ENCODE peak calls at places on chromosomes 3 and 15, in ten cellular contexts. Y, Q, S, I, F, T, J, M, Z and P are unnamed samples.
A peak's percentile ranks its signal among the peaks of the same experiment; 100 is the strongest.

GRCh38 chr3:19644405-19644804 is 289.6 kb downstream of the EFHB start:
- DNase-seq in Z (no peak), T (no peak), M (no peak), F (no peak), S (no peak), Q (no peak), I (no peak), J (no peak), Y (no peak), P (no peak)

GRCh38 chr3:42503251-42503924 is 945 bp downstream of the VIPR1 start:
- DNase-seq in T (peak; percentile 35), I (no peak), Y (peak; percentile 18), F (no peak), J (no peak), M (no peak), S (peak; percentile 6), Q (no peak), Z (no peak), P (peak; percentile 1)

GRCh38 chr15:67013696-67014095 is 51.7 kb upstream of the SMAD3 start:
- DNase-seq in J (peak; percentile 94), Q (no peak), Z (peak; percentile 75), T (peak; percentile 80), F (no peak), M (peak; percentile 72), I (no peak), Y (no peak), S (no peak), P (peak; percentile 56)

GRCh38 chr3:64224826-64225606 is at the start of gene PRICKLE2:
- DNase-seq in M (peak; percentile 89), T (peak; percentile 85), F (peak; percentile 90), J (peak; percentile 92), Y (peak; percentile 46), S (peak; percentile 33), Q (no peak), Z (peak; percentile 92), I (peak; percentile 86), P (peak; percentile 89)

GRCh38 chr3:46717447-46718231 is at the start of gene PRSS50:
- DNase-seq in S (no peak), I (peak; percentile 64), J (no peak), F (no peak), Q (no peak), T (peak; percentile 88), Y (no peak), M (peak; percentile 16), Z (peak; percentile 16), P (no peak)

GRCh38 chr3:14633819-14634424 is 17.6 kb upstream of the CCDC174 start:
- DNase-seq in J (peak; percentile 49), S (peak; percentile 26), Z (peak; percentile 76), Q (peak; percentile 34), F (peak; percentile 83), Y (peak; percentile 68), M (peak; percentile 85), T (peak; percentile 75), I (no peak), P (peak; percentile 32)

GRCh38 chr15:38253448-38253847 is 812 bp downstream of the SPRED1 start:
- DNase-seq in M (peak; percentile 77), I (no peak), S (no peak), T (no peak), Y (no peak), Z (peak; percentile 42), F (peak; percentile 51), J (peak; percentile 91), Q (no peak), P (no peak)

GRCh38 chr15:76217029-76217866 is 94.0 kb downstream of the ETFA start:
- DNase-seq in Q (no peak), Y (no peak), M (peak; percentile 66), F (peak; percentile 38), S (no peak), Z (no peak), T (no peak), J (peak; percentile 86), I (no peak), P (no peak)

GRCh38 chr3:50316657-50317242 is 5.8 kb downstream of the HYAL2 start:
- DNase-seq in S (no peak), I (no peak), F (peak; percentile 73), Y (peak; percentile 90), J (peak; percentile 79), Q (peak; percentile 46), T (peak; percentile 84), M (no peak), Z (no peak), P (no peak)

GRCh38 chr3:49666592-49666991 is 7.6 kb upstream of the APEH start:
- DNase-seq in Y (no peak), J (no peak), Z (no peak), T (peak; percentile 61), F (no peak), Q (no peak), I (no peak), S (no peak), M (peak; percentile 53), P (no peak)

GRCh38 chr3:165078293-165078692 is at the start of gene SI:
- DNase-seq in T (no peak), I (no peak), M (no peak), F (no peak), Q (no peak), J (no peak), S (no peak), Y (no peak), Z (no peak), P (no peak)
- H3K4me1 ChIP-seq in T (no peaks in the 10 kb centered on the region), I (no peaks in the 10 kb centered on the region), M (no peaks in the 10 kb centered on the region), F (no peaks in the 10 kb centered on the region), Q (no peaks in the 10 kb centered on the region), J (no peaks in the 10 kb centered on the region), S (no peaks in the 10 kb centered on the region), Y (peaks cover 5% of the 10 kb centered on the region), Z (no peaks in the 10 kb centered on the region), P (no peaks in the 10 kb centered on the region)

DNA sequence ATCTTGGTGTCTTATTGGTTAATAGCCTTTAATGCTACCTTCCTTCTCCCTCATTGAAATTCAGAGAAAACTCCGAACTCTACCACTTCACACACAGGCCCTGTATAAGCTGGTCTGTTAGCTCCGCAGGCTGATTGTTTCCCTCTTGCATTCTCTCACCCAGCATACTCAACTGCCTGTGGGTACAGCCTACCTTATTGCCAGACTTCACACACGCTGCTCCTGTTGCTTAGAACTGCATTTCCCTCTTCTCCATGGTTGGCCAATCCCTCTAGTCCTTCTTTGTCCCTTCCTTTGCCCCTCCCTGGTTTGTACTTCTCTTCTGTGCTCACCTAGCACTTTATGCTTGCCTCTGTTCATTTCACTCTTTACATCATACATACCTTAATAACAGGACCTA is 92.9 kb upstream of the PRTG start:
- DNase-seq in M (no peak), Z (no peak), I (no peak), Q (no peak), S (no peak), Y (no peak), J (no peak), T (no peak), F (no peak), P (no peak)
- H3K4me1 ChIP-seq in M (no peaks in the 10 kb centered on the region), Z (peaks cover 9% of the 10 kb centered on the region), I (no peaks in the 10 kb centered on the region), Q (no peaks in the 10 kb centered on the region), S (no peaks in the 10 kb centered on the region), Y (no peaks in the 10 kb centered on the region), J (no peaks in the 10 kb centered on the region), T (no peaks in the 10 kb centered on the region), F (no peaks in the 10 kb centered on the region), P (no peaks in the 10 kb centered on the region)

DNA sequence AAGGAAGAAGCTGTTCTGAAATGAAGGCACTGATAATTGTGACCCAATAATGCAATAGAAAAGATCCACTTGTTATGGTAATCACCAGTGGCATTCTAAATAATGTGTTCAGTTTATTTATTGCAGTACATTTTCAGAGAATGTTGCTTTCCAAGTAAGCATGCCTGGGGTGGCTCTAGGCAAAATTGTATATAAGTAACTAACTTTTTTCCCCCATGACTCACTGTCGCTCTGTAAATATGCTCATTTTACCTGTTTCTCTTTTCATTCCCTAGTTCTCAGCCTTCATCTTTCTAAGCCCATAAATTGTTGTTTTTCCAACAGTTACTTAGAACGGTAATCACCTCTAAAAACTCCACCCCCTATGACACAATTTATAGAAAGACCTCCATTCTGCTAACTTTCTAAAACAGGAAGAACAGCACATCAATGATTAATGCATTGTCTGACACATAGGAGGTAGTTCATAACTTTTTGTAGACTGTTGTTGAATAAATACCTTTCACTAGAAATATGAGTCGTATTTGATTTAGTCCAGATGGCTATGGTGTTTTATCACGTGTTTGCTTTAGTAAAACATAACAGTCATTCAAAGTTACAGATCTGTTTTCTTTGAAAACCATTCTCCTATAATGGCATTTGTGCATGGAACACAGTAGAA is 143.1 kb downstream of the LSAMP start:
- DNase-seq in F (no peak), M (peak; percentile 18), T (no peak), Z (no peak), J (peak; percentile 41), Y (no peak), I (no peak), S (no peak), Q (no peak), P (no peak)
- H3K4me1 ChIP-seq in F (no peaks in the 10 kb centered on the region), M (no peaks in the 10 kb centered on the region), T (no peaks in the 10 kb centered on the region), Z (peaks cover 16% of the 10 kb centered on the region), J (no peaks in the 10 kb centered on the region), Y (no peaks in the 10 kb centered on the region), I (no peaks in the 10 kb centered on the region), S (no peaks in the 10 kb centered on the region), Q (no peaks in the 10 kb centered on the region), P (no peaks in the 10 kb centered on the region)

GRCh38 chr3:32435911-32436815 is 44.5 kb downstream of the CMTM7 start:
- DNase-seq in Y (no peak), M (no peak), S (no peak), Q (no peak), Z (no peak), J (no peak), F (no peak), T (no peak), I (no peak), P (no peak)

GRCh38 chr3:32440481-32441350 is 49.1 kb downstream of the CMTM7 start:
- DNase-seq in S (no peak), J (peak; percentile 70), T (no peak), Q (no peak), I (no peak), Y (no peak), M (no peak), F (no peak), Z (no peak), P (no peak)

GRCh38 chr3:32438596-32439344 is 47.1 kb downstream of the CMTM7 start:
- DNase-seq in Y (no peak), T (no peak), S (no peak), Z (no peak), J (peak; percentile 40), F (no peak), I (no peak), Q (no peak), M (peak; percentile 38), P (no peak)

GRCh38 chr3:32436816-32437189 is 45.1 kb downstream of the CMTM7 start:
- DNase-seq in Q (no peak), Y (no peak), Z (no peak), T (no peak), M (no peak), S (no peak), F (no peak), I (no peak), J (no peak), P (no peak)

GRCh38 chr3:32437898-32438297 is 46.2 kb downstream of the CMTM7 start:
- DNase-seq in Y (no peak), T (no peak), S (no peak), I (no peak), F (no peak), Z (no peak), Q (no peak), M (no peak), J (no peak), P (no peak)
- H3K4me1 ChIP-seq in Y (no peaks in the 10 kb centered on the region), T (no peaks in the 10 kb centered on the region), S (no peaks in the 10 kb centered on the region), I (no peaks in the 10 kb centered on the region), F (no peaks in the 10 kb centered on the region), Z (no peaks in the 10 kb centered on the region), Q (peaks cover 56% of the 10 kb centered on the region), M (peaks cover 9% of the 10 kb centered on the region), J (no peaks in the 10 kb centered on the region), P (peaks cover 9% of the 10 kb centered on the region)